ENCODE peak calls at places on chromosomes 4 and X, in four cellular contexts. One of them, this sample, is unnamed.

GRCh38 chr4:173013232-173013932 is 155.2 kb upstream of the GALNT7 start:
- DNase-seq in K562: peak; percentile 62
- DNase-seq in GM12878: peak; percentile 9
- DNase-seq in HepG2: peak; percentile 21
- DNase-seq in this sample: peak; percentile 68

GRCh38 chrX:34943235-34943634 is 639 bp downstream of the FAM47B start:
- DNase-seq in K562: no peak
- DNase-seq in GM12878: no peak
- DNase-seq in HepG2: no peak
- DNase-seq in this sample: no peak

GRCh38 chr4:40264995-40265909 is 68.4 kb downstream of the RHOH start:
- DNase-seq in K562: peak; percentile 66
- DNase-seq in GM12878: no peak
- DNase-seq in HepG2: no peak
- DNase-seq in this sample: no peak

GRCh38 chrX:29071525-29071924 is 484.3 kb downstream of the IL1RAPL1 start:
- DNase-seq in K562: no peak
- DNase-seq in GM12878: no peak
- DNase-seq in HepG2: no peak
- DNase-seq in this sample: no peak

GRCh38 chrX:24877854-24878650 is 137.7 kb downstream of the ARX start:
- DNase-seq in K562: no peak
- DNase-seq in GM12878: no peak
- DNase-seq in HepG2: peak; percentile 5
- DNase-seq in this sample: no peak

GRCh38 chrX:1093112-1093511 is 119.3 kb downstream of the CRLF2 start:
- DNase-seq in K562: no peak
- DNase-seq in GM12878: no peak
- DNase-seq in HepG2: no peak
- DNase-seq in this sample: no peak

GRCh38 chr4:176444741-176445140 is 125.0 kb downstream of the SPCS3 start:
- DNase-seq in K562: no peak
- DNase-seq in GM12878: no peak
- DNase-seq in HepG2: no peak
- DNase-seq in this sample: no peak

GRCh38 chr4:56641494-56642051 is 39.5 kb downstream of the HOPX start:
- DNase-seq in K562: no peak
- DNase-seq in GM12878: no peak
- DNase-seq in HepG2: no peak
- DNase-seq in this sample: no peak

GRCh38 chr4:173891072-173891471 is 361.0 kb upstream of the HAND2 start:
- DNase-seq in K562: no peak
- DNase-seq in GM12878: no peak
- DNase-seq in HepG2: no peak
- DNase-seq in this sample: no peak

GRCh38 chr4:74671074-74671698 is 123.1 kb downstream of the BTC start:
- DNase-seq in K562: peak; percentile 13
- DNase-seq in GM12878: no peak
- DNase-seq in HepG2: peak; percentile 69
- DNase-seq in this sample: peak; percentile 81

GRCh38 chr4:44927361-44928061 is 201.2 kb upstream of the GNPDA2 start:
- DNase-seq in K562: peak; percentile 14
- DNase-seq in GM12878: no peak
- DNase-seq in HepG2: peak; percentile 23
- DNase-seq in this sample: peak; percentile 76

GRCh38 chr4:38290914-38291313 is 330.7 kb downstream of the PTTG2 start:
- DNase-seq in K562: no peak
- DNase-seq in GM12878: no peak
- DNase-seq in HepG2: no peak
- DNase-seq in this sample: no peak

GRCh38 chr4:38294238-38294637 is 334.0 kb downstream of the PTTG2 start:
- DNase-seq in K562: no peak
- DNase-seq in GM12878: no peak
- DNase-seq in HepG2: no peak
- DNase-seq in this sample: no peak

GRCh38 chr4:38287090-38287843 is 327.1 kb downstream of the PTTG2 start:
- DNase-seq in K562: no peak
- DNase-seq in GM12878: no peak
- DNase-seq in HepG2: no peak
- DNase-seq in this sample: no peak

GRCh38 chr4:38292529-38292928 is 332.3 kb downstream of the PTTG2 start:
- DNase-seq in K562: no peak
- DNase-seq in GM12878: no peak
- DNase-seq in HepG2: peak; percentile 4
- DNase-seq in this sample: no peak

DNA sequence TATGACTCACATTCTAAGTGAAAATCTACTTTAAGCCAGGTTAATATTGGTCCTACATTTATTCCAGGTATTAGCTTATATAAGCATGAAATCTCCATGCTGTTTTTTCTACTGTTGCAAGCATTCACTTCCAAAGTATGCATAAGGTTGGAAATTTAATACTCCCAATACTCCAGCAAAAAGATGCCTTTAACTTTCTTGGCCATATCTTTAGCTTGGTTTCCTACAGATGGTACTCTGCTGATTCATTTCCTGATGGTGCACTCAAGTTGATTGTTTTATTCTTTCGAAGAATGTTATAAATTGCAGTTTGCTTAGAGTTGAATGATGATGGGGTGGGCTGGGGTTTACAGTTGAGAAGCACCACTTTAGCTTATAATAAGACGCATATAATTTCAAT is 330.2 kb downstream of the PTTG2 start:
- DNase-seq in K562: no peak
- DNase-seq in GM12878: no peak
- DNase-seq in HepG2: no peak
- DNase-seq in this sample: no peak
- TF ChIP-seq CREB1 in K562: no peak
- TF ChIP-seq CREB1 in GM12878: no peak
- TF ChIP-seq CREB1 in HepG2: no peak
- TF ChIP-seq CREB1 in this sample: no peak

GRCh38 chrX:126395909-126396308 is 156.7 kb downstream of the DCAF12L1 start:
- DNase-seq in K562: no peak
- DNase-seq in GM12878: no peak
- DNase-seq in HepG2: no peak
- DNase-seq in this sample: no peak
- TF ChIP-seq REST in K562: no peak
- TF ChIP-seq REST in GM12878: no peak
- TF ChIP-seq REST in HepG2: no peak
- TF ChIP-seq REST in this sample: no peak

GRCh38 chr4:1033840-1034551 is 22.6 kb downstream of the FGFRL1 start:
- DNase-seq in K562: no peak
- DNase-seq in GM12878: no peak
- DNase-seq in HepG2: no peak
- DNase-seq in this sample: no peak

GRCh38 chr4:1031346-1031745 is 19.9 kb downstream of the FGFRL1 start:
- DNase-seq in K562: no peak
- DNase-seq in GM12878: no peak
- DNase-seq in HepG2: no peak
- DNase-seq in this sample: no peak

GRCh38 chr4:1031956-1032795 is 20.8 kb downstream of the FGFRL1 start:
- DNase-seq in K562: no peak
- DNase-seq in GM12878: no peak
- DNase-seq in HepG2: no peak
- DNase-seq in this sample: no peak

GRCh38 chr4:1030559-1030958 is 19.1 kb downstream of the FGFRL1 start:
- DNase-seq in K562: peak; percentile 60
- DNase-seq in GM12878: no peak
- DNase-seq in HepG2: no peak
- DNase-seq in this sample: no peak

DNA sequence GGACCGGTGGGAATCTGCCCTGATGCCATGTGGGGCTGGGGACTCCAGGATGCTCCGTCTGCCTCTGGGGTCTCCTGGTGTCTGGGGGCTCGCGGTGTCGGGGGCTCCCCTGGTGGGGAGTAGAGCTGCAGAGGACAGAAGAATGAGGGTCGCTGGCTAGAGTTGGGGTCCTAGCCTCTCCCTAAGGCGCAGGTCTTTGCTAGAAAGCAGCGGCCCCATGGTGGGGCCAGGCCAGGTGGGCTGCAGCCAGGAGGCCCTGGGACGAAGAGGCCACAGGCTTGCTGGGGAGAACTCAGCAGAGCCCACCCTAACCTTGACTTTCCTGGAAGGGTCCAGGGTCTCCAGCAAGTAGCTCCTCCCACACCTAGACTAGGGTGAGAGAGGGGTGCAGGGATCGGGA is 21.4 kb downstream of the FGFRL1 start:
- DNase-seq in K562: no peak
- DNase-seq in GM12878: no peak
- DNase-seq in HepG2: no peak
- DNase-seq in this sample: no peak
- H3K4me1 ChIP-seq in K562: peaks cover 93% of the 10 kb centered on the region
- H3K4me1 ChIP-seq in GM12878: no peaks in the 10 kb centered on the region
- H3K4me1 ChIP-seq in HepG2: peaks cover 72% of the 10 kb centered on the region
- H3K4me1 ChIP-seq in this sample: no peaks in the 10 kb centered on the region

DNA sequence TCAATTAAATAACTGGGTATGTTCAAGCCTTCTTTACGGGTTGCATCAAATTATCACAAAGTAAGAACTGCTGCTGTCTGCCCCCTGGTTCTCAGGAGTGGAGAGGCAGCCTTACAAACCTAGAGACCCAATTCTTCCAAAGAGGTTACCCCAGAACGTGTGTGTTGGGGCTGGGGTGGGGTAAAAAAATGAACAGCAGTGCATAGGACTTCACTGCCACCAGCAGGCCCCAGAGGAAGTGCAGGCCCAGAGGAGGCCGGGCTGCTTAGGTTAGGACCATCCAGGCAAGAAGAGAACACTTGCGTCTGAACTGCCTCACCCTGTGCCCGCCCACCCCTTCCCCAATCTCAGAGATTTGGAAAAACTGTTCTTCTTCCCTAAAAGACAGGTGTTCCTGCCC is 1.5 kb upstream of the NWD2 start:
- DNase-seq in K562: no peak
- DNase-seq in GM12878: no peak
- DNase-seq in HepG2: no peak
- DNase-seq in this sample: peak; percentile 59
- TF ChIP-seq CREB1 in K562: no peak
- TF ChIP-seq CREB1 in GM12878: no peak
- TF ChIP-seq CREB1 in HepG2: no peak
- TF ChIP-seq CREB1 in this sample: no peak

This sample was measured in GM23338.